ENCODE peak calls at places on chromosomes 6 and 20, in seven cellular contexts. V is mesenchymal stem cell, X is IMR-90, J is neuronal stem cell, Y is H9, P is H1, T is trophoblast cell. B is an unnamed sample.

GRCh38 chr6:27592107-27592480 is 119.2 kb upstream of the ZNF184 start:
- DNase-seq in V (no peak), X (no peak), J (no peak), Y (no peak), P (no peak), T (no peak), B (peak)

GRCh38 chr20:24096256-24096655 is 107.7 kb upstream of the GGTLC1 start:
- DNase-seq in V (no peak), X (no peak), P (no peak), J (no peak), Y (no peak), T (no peak), B (no peak)

GRCh38 chr20:49658508-49658907 is 55.2 kb downstream of the B4GALT5 start:
- DNase-seq in X (no peak), J (no peak), T (no peak), P (no peak), Y (no peak), V (no peak), B (peak)

GRCh38 chr6:169132361-169132895 is 121.2 kb downstream of the THBS2 start:
- DNase-seq in V (no peak), T (no peak), X (no peak), Y (no peak), P (no peak), J (no peak), B (no peak)

GRCh38 chr6:56507517-56507916 is 135.2 kb downstream of the DST start:
- DNase-seq in Y (no peak), V (no peak), X (no peak), T (no peak), J (no peak), P (no peak), B (no peak)

GRCh38 chr6:100657678-100658330 is 193.1 kb upstream of the SIM1 start:
- DNase-seq in P (no peak), T (no peak), Y (no peak), V (peak), X (peak), J (no peak), B (no peak)

GRCh38 chr6:106381871-106382270 is 21.4 kb downstream of the CRYBG1 start:
- DNase-seq in T (no peak), J (no peak), Y (no peak), P (no peak), X (no peak), V (no peak), B (no peak)

GRCh38 chr6:5840742-5841141 is 166.0 kb downstream of the NRN1 start:
- DNase-seq in T (no peak), Y (no peak), V (no peak), P (no peak), X (no peak), J (no peak), B (peak)

GRCh38 chr6:8499540-8499939 is 64.2 kb upstream of the SLC35B3 start:
- DNase-seq in T (no peak), X (no peak), J (peak), P (no peak), Y (no peak), V (no peak), B (peak)

GRCh38 chr6:31534521-31535040 is 5.8 kb downstream of the MCCD1 start:
- DNase-seq in Y (no peak), J (no peak), T (no peak), V (no peak), P (no peak), X (no peak), B (no peak)

GRCh38 chr6:31531771-31532643 is 3.2 kb downstream of the MCCD1 start:
- DNase-seq in T (no peak), V (no peak), Y (no peak), J (no peak), P (no peak), X (no peak), B (no peak)

GRCh38 chr6:31534011-31534410 is 5.2 kb downstream of the MCCD1 start:
- DNase-seq in P (no peak), V (no peak), X (no peak), J (no peak), Y (no peak), T (no peak), B (no peak)

GRCh38 chr6:31532644-31533454 is 4.1 kb downstream of the MCCD1 start:
- DNase-seq in Y (no peak), X (no peak), T (no peak), J (no peak), P (no peak), V (no peak), B (no peak)

GRCh38 chr6:31533455-31533841 is 4.7 kb downstream of the MCCD1 start:
- DNase-seq in V (no peak), Y (no peak), P (no peak), X (no peak), T (no peak), J (no peak), B (no peak)
- H2AK5ac ChIP-seq in V (no peak), Y (no peak), P (no peak), X (no peak), T (no peak), J (no peak), B (no peak)

GRCh38 chr20:21103582-21104465 is 2.3 kb downstream of the LINC00237 start:
- DNase-seq in P (peak), X (no peak), J (no peak), Y (peak), V (no peak), T (no peak), B (peak)

GRCh38 chr20:21106171-21106694 is at the start of gene LINC00237:
- DNase-seq in Y (peak), T (no peak), J (no peak), V (no peak), X (no peak), P (no peak), B (peak)

GRCh38 chr20:21104466-21104761 is 1.7 kb downstream of the LINC00237 start:
- DNase-seq in T (no peak), P (peak), X (no peak), Y (peak), V (no peak), J (no peak), B (peak)

GRCh38 chr20:21105429-21106170 is 558 bp downstream of the LINC00237 start:
- DNase-seq in P (peak), V (no peak), X (no peak), J (no peak), T (no peak), Y (peak), B (no peak)

GRCh38 chr20:21104921-21105320 is 1.2 kb downstream of the LINC00237 start:
- DNase-seq in Y (peak), P (peak), V (no peak), T (no peak), X (no peak), J (no peak), B (no peak)
- H4K8ac ChIP-seq in Y (no peak), P (no peak), V (no peak), T (no peak), X (no peak), J (no peak), B (no peak)

GRCh38 chr6:96947055-96947454 is 22.5 kb downstream of the KLHL32 start:
- DNase-seq in V (no peak), T (no peak), J (no peak), P (no peak), Y (no peak), X (no peak), B (no peak)

GRCh38 chr6:96940322-96940721 is 15.8 kb downstream of the KLHL32 start:
- DNase-seq in T (no peak), V (no peak), X (no peak), J (no peak), Y (no peak), P (no peak), B (peak)

GRCh38 chr6:96943535-96943934 is 19.0 kb downstream of the KLHL32 start:
- DNase-seq in X (no peak), J (no peak), Y (no peak), P (no peak), V (no peak), T (no peak), B (no peak)

GRCh38 chr6:96939019-96939805 is 14.7 kb downstream of the KLHL32 start:
- DNase-seq in Y (no peak), X (peak), V (peak), J (no peak), P (no peak), T (no peak), B (peak)

GRCh38 chr6:96942676-96943075 is 18.1 kb downstream of the KLHL32 start:
- DNase-seq in Y (no peak), V (no peak), J (no peak), P (no peak), X (no peak), T (no peak), B (no peak)
- H2AK5ac ChIP-seq in Y (no peak), V (no peak), J (no peak), P (no peak), X (no peak), T (no peak), B (no peak)

GRCh38 chr6:22808466-22808865 is 239.1 kb downstream of the HDGFL1 start:
- DNase-seq in T (no peak), J (no peak), Y (no peak), P (no peak), X (peak), V (no peak), B (no peak)
- H4K8ac ChIP-seq in T (no peak), J (no peak), Y (no peak), P (no peak), X (no peak), V (no peak), B (no peak)

GRCh38 chr6:71127374-71127773 is 161.2 kb upstream of the OGFRL1 start:
- DNase-seq in P (no peak), J (no peak), T (peak), V (peak), X (no peak), Y (no peak), B (peak)
- H2AK5ac ChIP-seq in P (no peak), J (no peak), T (no peak), V (no peak), X (no peak), Y (no peak), B (no peak)

GRCh38 chr20:51067792-51068191 is 44.9 kb upstream of the KCNG1 start:
- DNase-seq in X (no peak), Y (no peak), P (no peak), T (no peak), J (no peak), V (no peak), B (no peak)

GRCh38 chr20:51065615-51066014 is 42.7 kb upstream of the KCNG1 start:
- DNase-seq in T (no peak), Y (no peak), V (no peak), P (no peak), J (no peak), X (no peak), B (no peak)

GRCh38 chr20:51062065-51062464 is 39.2 kb upstream of the KCNG1 start:
- DNase-seq in V (no peak), X (peak), J (no peak), P (no peak), Y (no peak), T (no peak), B (no peak)

GRCh38 chr20:51061646-51062045 is 38.7 kb upstream of the KCNG1 start:
- DNase-seq in J (no peak), T (no peak), Y (no peak), V (no peak), P (no peak), X (no peak), B (no peak)

DNA sequence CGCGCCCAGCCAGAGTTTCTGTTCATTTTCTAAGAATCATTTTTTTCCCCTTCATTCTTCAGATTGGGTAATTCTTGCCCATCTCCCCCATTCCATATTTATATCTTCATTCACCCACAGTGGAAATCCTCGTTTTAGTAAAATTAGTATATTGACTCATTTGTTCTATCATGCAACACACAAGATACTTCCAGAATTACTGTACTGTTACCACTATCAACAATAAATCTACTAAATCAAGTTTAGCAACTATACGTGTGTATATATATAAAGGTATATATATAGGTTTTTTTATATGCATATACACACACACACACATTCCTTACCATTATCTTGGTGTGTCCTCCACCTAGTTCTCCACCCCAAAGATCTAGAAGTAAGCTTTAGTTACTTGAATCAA is 41.3 kb upstream of the KCNG1 start:
- DNase-seq in J (no peak), X (no peak), T (no peak), V (no peak), P (no peak), Y (no peak), B (no peak)
- H4K8ac ChIP-seq in J (no peak), X (no peak), T (no peak), V (no peak), P (no peak), Y (no peak), B (no peak)

DNA sequence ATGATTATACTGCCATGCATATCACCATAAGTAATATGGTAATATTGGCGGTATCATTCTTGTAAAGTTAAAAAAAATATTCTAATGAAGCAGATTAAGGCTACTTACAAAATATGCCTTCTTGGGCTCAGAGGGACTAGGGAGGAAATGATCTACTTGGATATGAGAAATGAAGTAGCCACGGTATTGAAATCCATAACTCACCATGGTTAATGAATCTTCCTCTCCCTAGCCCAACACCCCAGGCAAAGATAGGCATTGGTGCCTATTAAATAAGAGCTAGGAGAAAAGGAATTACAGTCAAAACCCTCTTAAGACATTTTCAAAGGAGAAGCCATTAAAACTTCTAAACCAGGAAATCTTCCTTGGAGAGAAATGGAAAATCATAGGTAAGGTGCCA is 280.5 kb downstream of the TFAP2B start:
- DNase-seq in V (no peak), T (no peak), P (no peak), J (no peak), X (no peak), Y (no peak), B (no peak)
- H2AK5ac ChIP-seq in V (no peak), T (no peak), P (no peak), J (no peak), X (no peak), Y (no peak), B (no peak)

DNA sequence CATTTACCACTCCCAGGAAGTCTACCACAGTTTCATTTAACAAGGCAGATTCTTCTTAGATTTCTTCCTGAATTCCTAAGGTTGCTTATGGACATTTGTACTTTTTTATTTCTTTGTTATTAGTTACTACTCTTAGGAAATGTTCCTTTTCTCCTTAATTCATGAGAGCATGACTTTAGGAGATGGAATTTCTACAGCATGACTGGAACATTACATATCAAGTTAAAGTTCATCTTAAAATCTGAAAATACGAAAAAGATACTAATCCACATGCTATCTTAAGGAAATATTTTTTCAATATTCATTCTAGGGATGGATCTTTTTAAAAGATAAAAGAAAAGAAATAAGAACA is 22.2 kb downstream of the CNKSR3 start:
- DNase-seq in V (no peak), P (no peak), X (peak), Y (no peak), J (no peak), T (no peak), B (no peak)
- H4K8ac ChIP-seq in V (no peak), P (no peak), X (peak), Y (no peak), J (no peak), T (no peak), B (no peak)

B was measured in mesendoderm.